ENCODE peak calls at places on chromosome 20, in eight cellular contexts. One of them, this sample, is unnamed.
A peak's percentile ranks its signal among the peaks of the same experiment; 100 is the strongest.

GRCh38 chr20:10476319-10476724 is 41.2 kb downstream of the SLX4IP start:
- DNase-seq in fibroblast of mammary gland: peak; percentile 16
- DNase-seq in ovary: no peak
- DNase-seq in fibroblast of villous mesenchyme: no peak
- DNase-seq in PC-3: peak; percentile 80
- DNase-seq in esophagus squamous epithelium: no peak
- DNase-seq in stomach: no peak
- DNase-seq in pancreas: no peak
- DNase-seq in this sample: peak; percentile 63

GRCh38 chr20:62707981-62708521 is 585 bp upstream of the NTSR1 start:
- DNase-seq in fibroblast of mammary gland: no peak
- DNase-seq in ovary: no peak
- DNase-seq in fibroblast of villous mesenchyme: no peak
- DNase-seq in PC-3: peak; percentile 56
- DNase-seq in esophagus squamous epithelium: no peak
- DNase-seq in stomach: no peak
- DNase-seq in pancreas: no peak
- DNase-seq in this sample: no peak

GRCh38 chr20:48951646-48952045 is 30.1 kb downstream of the ARFGEF2 start:
- DNase-seq in fibroblast of mammary gland: no peak
- DNase-seq in ovary: no peak
- DNase-seq in fibroblast of villous mesenchyme: no peak
- DNase-seq in PC-3: no peak
- DNase-seq in esophagus squamous epithelium: no peak
- DNase-seq in stomach: no peak
- DNase-seq in pancreas: no peak
- DNase-seq in this sample: no peak

GRCh38 chr20:49288250-49288751 is 10.4 kb upstream of the ZNFX1 start:
- DNase-seq in fibroblast of mammary gland: no peak
- DNase-seq in ovary: no peak
- DNase-seq in fibroblast of villous mesenchyme: no peak
- DNase-seq in PC-3: no peak
- DNase-seq in esophagus squamous epithelium: no peak
- DNase-seq in stomach: no peak
- DNase-seq in pancreas: no peak
- DNase-seq in this sample: no peak

GRCh38 chr20:22684072-22684762 is 99.8 kb upstream of the FOXA2 start:
- DNase-seq in fibroblast of mammary gland: peak; percentile 68
- DNase-seq in ovary: peak; percentile 28
- DNase-seq in fibroblast of villous mesenchyme: peak; percentile 75
- DNase-seq in PC-3: peak; percentile 90
- DNase-seq in esophagus squamous epithelium: no peak
- DNase-seq in stomach: peak; percentile 78
- DNase-seq in pancreas: peak; percentile 43
- DNase-seq in this sample: peak; percentile 84

GRCh38 chr20:62784497-62784896 is 11.8 kb upstream of the MRGBP start:
- DNase-seq in fibroblast of mammary gland: no peak
- DNase-seq in ovary: no peak
- DNase-seq in fibroblast of villous mesenchyme: no peak
- DNase-seq in PC-3: no peak
- DNase-seq in esophagus squamous epithelium: no peak
- DNase-seq in stomach: no peak
- DNase-seq in pancreas: no peak
- DNase-seq in this sample: no peak

GRCh38 chr20:35615667-35616464 is at the start of gene SPAG4:
- DNase-seq in fibroblast of mammary gland: peak; percentile 76
- DNase-seq in ovary: peak; percentile 99
- DNase-seq in fibroblast of villous mesenchyme: peak; percentile 99
- DNase-seq in PC-3: peak; percentile 100
- DNase-seq in esophagus squamous epithelium: peak; percentile 97
- DNase-seq in stomach: peak; percentile 100
- DNase-seq in pancreas: peak; percentile 99
- DNase-seq in this sample: no peak

GRCh38 chr20:11221046-11221445 is 547.2 kb upstream of the JAG1 start:
- DNase-seq in fibroblast of mammary gland: no peak
- DNase-seq in ovary: no peak
- DNase-seq in fibroblast of villous mesenchyme: no peak
- DNase-seq in PC-3: no peak
- DNase-seq in esophagus squamous epithelium: no peak
- DNase-seq in stomach: no peak
- DNase-seq in pancreas: no peak
- DNase-seq in this sample: no peak

GRCh38 chr20:50670126-50670862 is 21.0 kb downstream of the RIPOR3 start:
- DNase-seq in fibroblast of mammary gland: no peak
- DNase-seq in ovary: no peak
- DNase-seq in fibroblast of villous mesenchyme: no peak
- DNase-seq in PC-3: peak; percentile 98
- DNase-seq in esophagus squamous epithelium: no peak
- DNase-seq in stomach: peak; percentile 72
- DNase-seq in pancreas: no peak
- DNase-seq in this sample: no peak

GRCh38 chr20:6802227-6802626 is 34.7 kb downstream of the BMP2 start:
- DNase-seq in fibroblast of mammary gland: no peak
- DNase-seq in ovary: no peak
- DNase-seq in fibroblast of villous mesenchyme: peak; percentile 40
- DNase-seq in PC-3: no peak
- DNase-seq in esophagus squamous epithelium: no peak
- DNase-seq in stomach: no peak
- DNase-seq in pancreas: no peak
- DNase-seq in this sample: no peak

GRCh38 chr20:34516874-34517542 is 786 bp downstream of the DYNLRB1 start:
- DNase-seq in fibroblast of mammary gland: no peak
- DNase-seq in ovary: no peak
- DNase-seq in fibroblast of villous mesenchyme: peak; percentile 32
- DNase-seq in PC-3: peak; percentile 4
- DNase-seq in esophagus squamous epithelium: no peak
- DNase-seq in stomach: no peak
- DNase-seq in pancreas: no peak
- DNase-seq in this sample: no peak

GRCh38 chr20:1652960-1653359 is 4.6 kb downstream of the SIRPG start:
- DNase-seq in fibroblast of mammary gland: no peak
- DNase-seq in ovary: no peak
- DNase-seq in fibroblast of villous mesenchyme: no peak
- DNase-seq in PC-3: no peak
- DNase-seq in esophagus squamous epithelium: no peak
- DNase-seq in stomach: no peak
- DNase-seq in pancreas: no peak
- DNase-seq in this sample: no peak

GRCh38 chr20:49570828-49571552 is 3.1 kb upstream of the PTGIS start:
- DNase-seq in fibroblast of mammary gland: peak; percentile 62
- DNase-seq in ovary: no peak
- DNase-seq in fibroblast of villous mesenchyme: peak; percentile 59
- DNase-seq in PC-3: peak; percentile 48
- DNase-seq in esophagus squamous epithelium: no peak
- DNase-seq in stomach: no peak
- DNase-seq in pancreas: peak; percentile 4
- DNase-seq in this sample: peak; percentile 46

GRCh38 chr20:63519765-63520593 is 586 bp upstream of the PPDPF start:
- DNase-seq in fibroblast of mammary gland: no peak
- DNase-seq in ovary: peak; percentile 81
- DNase-seq in fibroblast of villous mesenchyme: peak; percentile 23
- DNase-seq in PC-3: peak; percentile 51
- DNase-seq in esophagus squamous epithelium: no peak
- DNase-seq in stomach: no peak
- DNase-seq in pancreas: peak; percentile 74
- DNase-seq in this sample: no peak

GRCh38 chr20:26208296-26209091 is 511.8 kb upstream of the ZNF337 start:
- DNase-seq in fibroblast of mammary gland: no peak
- DNase-seq in ovary: no peak
- DNase-seq in fibroblast of villous mesenchyme: peak; percentile 0
- DNase-seq in PC-3: no peak
- DNase-seq in esophagus squamous epithelium: no peak
- DNase-seq in stomach: no peak
- DNase-seq in pancreas: no peak
- DNase-seq in this sample: no peak

GRCh38 chr20:40717343-40717865 is 28.4 kb upstream of the MAFB start:
- DNase-seq in fibroblast of mammary gland: no peak
- DNase-seq in ovary: no peak
- DNase-seq in fibroblast of villous mesenchyme: no peak
- DNase-seq in PC-3: no peak
- DNase-seq in esophagus squamous epithelium: no peak
- DNase-seq in stomach: no peak
- DNase-seq in pancreas: no peak
- DNase-seq in this sample: no peak

DNA sequence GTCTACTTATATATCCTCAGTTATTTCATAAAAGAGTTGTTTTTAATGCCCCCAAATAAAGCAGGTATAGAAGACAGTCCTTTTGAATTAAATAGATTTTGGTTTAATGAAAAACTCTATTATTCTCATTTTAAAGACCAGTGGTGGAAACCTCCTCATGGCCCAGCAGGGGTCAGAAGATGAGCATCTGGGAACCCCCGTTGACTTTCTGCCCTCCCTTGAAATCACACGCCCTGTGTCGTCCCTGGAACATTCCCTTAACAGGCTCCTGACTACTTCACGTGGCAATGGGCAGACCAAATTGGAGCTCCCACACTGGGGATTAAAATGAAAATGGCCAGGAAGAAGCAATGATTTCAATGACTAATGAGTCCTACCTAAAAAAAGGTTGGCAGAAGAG is 220.9 kb downstream of the KIF16B start:
- DNase-seq in fibroblast of mammary gland: no peak
- DNase-seq in ovary: no peak
- DNase-seq in fibroblast of villous mesenchyme: no peak
- DNase-seq in PC-3: no peak
- DNase-seq in esophagus squamous epithelium: no peak
- DNase-seq in stomach: no peak
- DNase-seq in pancreas: no peak
- DNase-seq in this sample: no peak
- TF ChIP-seq CTCF in fibroblast of mammary gland: no peak
- TF ChIP-seq CTCF in ovary: no peak
- TF ChIP-seq CTCF in fibroblast of villous mesenchyme: no peak
- TF ChIP-seq CTCF in PC-3: peak; percentile 22
- TF ChIP-seq CTCF in esophagus squamous epithelium: no peak
- TF ChIP-seq CTCF in stomach: no peak
- TF ChIP-seq CTCF in pancreas: no peak
- TF ChIP-seq CTCF in this sample: no peak

DNA sequence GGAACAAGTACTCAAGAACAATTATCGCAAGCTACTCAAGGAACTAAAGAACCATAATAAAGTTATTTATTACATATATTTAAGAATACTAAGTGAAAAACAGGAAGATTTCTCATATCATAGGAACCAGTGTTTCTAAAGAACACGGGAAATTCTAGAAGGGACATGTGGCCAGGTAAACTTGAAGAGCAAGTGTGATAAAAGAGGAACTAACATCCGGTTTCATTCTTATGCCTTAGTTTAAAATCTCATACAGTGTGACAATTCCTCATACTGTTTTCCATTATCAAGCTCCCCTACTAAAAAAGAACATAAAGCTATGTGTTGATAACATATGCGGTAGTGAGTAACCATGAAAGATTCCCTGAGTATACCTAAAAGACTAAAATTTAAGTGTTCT is 163.5 kb upstream of the SHLD1 start:
- DNase-seq in fibroblast of mammary gland: no peak
- DNase-seq in ovary: no peak
- DNase-seq in fibroblast of villous mesenchyme: no peak
- DNase-seq in PC-3: no peak
- DNase-seq in esophagus squamous epithelium: no peak
- DNase-seq in stomach: no peak
- DNase-seq in pancreas: no peak
- DNase-seq in this sample: no peak
- H3K4me3 ChIP-seq in fibroblast of mammary gland: no peak overlapping the region
- H3K4me3 ChIP-seq in ovary: no peak overlapping the region
- H3K4me3 ChIP-seq in fibroblast of villous mesenchyme: no peak overlapping the region
- H3K4me3 ChIP-seq in PC-3: no peak overlapping the region
- H3K4me3 ChIP-seq in esophagus squamous epithelium: no peak overlapping the region
- H3K4me3 ChIP-seq in stomach: no peak overlapping the region
- H3K4me3 ChIP-seq in pancreas: no peak overlapping the region
- H3K4me3 ChIP-seq in this sample: no peak overlapping the region

GRCh38 chr20:235891-236290 is 8.8 kb downstream of the DEFB129 start:
- DNase-seq in fibroblast of mammary gland: peak; percentile 7
- DNase-seq in ovary: no peak
- DNase-seq in fibroblast of villous mesenchyme: peak; percentile 14
- DNase-seq in PC-3: peak; percentile 51
- DNase-seq in esophagus squamous epithelium: no peak
- DNase-seq in stomach: no peak
- DNase-seq in pancreas: no peak
- DNase-seq in this sample: peak; percentile 5
- TF ChIP-seq CTCF in fibroblast of mammary gland: no peak
- TF ChIP-seq CTCF in ovary: no peak
- TF ChIP-seq CTCF in fibroblast of villous mesenchyme: no peak
- TF ChIP-seq CTCF in PC-3: peak; percentile 47
- TF ChIP-seq CTCF in esophagus squamous epithelium: no peak
- TF ChIP-seq CTCF in stomach: no peak
- TF ChIP-seq CTCF in pancreas: no peak
- TF ChIP-seq CTCF in this sample: peak; percentile 13

GRCh38 chr20:53961527-53961926 is 108.9 kb downstream of the BCAS1 start:
- DNase-seq in fibroblast of mammary gland: no peak
- DNase-seq in ovary: no peak
- DNase-seq in fibroblast of villous mesenchyme: peak; percentile 17
- DNase-seq in PC-3: no peak
- DNase-seq in esophagus squamous epithelium: no peak
- DNase-seq in stomach: no peak
- DNase-seq in pancreas: no peak
- DNase-seq in this sample: peak; percentile 43

GRCh38 chr20:53958240-53958639 is 112.2 kb downstream of the BCAS1 start:
- DNase-seq in fibroblast of mammary gland: peak; percentile 60
- DNase-seq in ovary: no peak
- DNase-seq in fibroblast of villous mesenchyme: no peak
- DNase-seq in PC-3: no peak
- DNase-seq in esophagus squamous epithelium: no peak
- DNase-seq in stomach: no peak
- DNase-seq in pancreas: no peak
- DNase-seq in this sample: no peak

GRCh38 chr20:53960586-53961386 is 109.6 kb downstream of the BCAS1 start:
- DNase-seq in fibroblast of mammary gland: peak; percentile 23
- DNase-seq in ovary: no peak
- DNase-seq in fibroblast of villous mesenchyme: peak; percentile 42
- DNase-seq in PC-3: no peak
- DNase-seq in esophagus squamous epithelium: no peak
- DNase-seq in stomach: no peak
- DNase-seq in pancreas: no peak
- DNase-seq in this sample: no peak

GRCh38 chr20:53962388-53962787 is 108.0 kb downstream of the BCAS1 start:
- DNase-seq in fibroblast of mammary gland: no peak
- DNase-seq in ovary: no peak
- DNase-seq in fibroblast of villous mesenchyme: no peak
- DNase-seq in PC-3: no peak
- DNase-seq in esophagus squamous epithelium: no peak
- DNase-seq in stomach: no peak
- DNase-seq in pancreas: no peak
- DNase-seq in this sample: no peak

DNA sequence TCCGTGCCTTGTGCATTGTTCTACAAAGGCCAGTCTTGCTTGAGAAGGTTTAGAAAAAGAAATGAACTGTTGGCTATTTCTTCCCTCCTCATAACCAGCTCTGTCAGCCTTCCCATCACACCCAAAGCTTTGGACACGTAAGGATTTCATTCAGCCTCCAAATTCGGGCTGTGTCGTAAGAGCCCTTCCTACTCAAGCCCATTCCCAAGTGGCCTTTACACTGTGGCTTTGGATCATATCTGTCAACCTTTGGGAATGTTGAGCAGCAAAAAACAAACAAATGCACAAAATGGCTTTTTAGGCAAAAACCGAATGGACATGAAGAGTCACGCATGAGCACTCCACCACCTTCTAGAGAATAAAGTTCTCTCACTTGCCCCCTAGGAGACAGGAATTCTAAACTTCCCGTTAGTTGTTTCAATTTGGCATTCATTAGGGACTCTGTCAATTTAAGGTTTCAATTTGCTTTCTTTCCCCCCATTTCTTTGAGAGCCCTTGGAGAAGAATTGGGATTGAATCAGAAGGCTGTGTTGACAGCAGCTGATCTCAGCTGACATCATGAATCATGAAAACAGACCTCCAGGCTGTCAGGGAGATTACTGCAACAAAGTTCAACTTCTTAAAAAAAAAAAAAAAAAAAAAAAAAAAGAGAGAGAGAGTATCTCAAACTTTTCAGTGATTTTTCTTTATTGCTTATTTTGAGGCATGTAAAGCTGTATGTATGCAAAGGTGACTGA is 110.4 kb downstream of the BCAS1 start:
- DNase-seq in fibroblast of mammary gland: peak; percentile 96
- DNase-seq in ovary: no peak
- DNase-seq in fibroblast of villous mesenchyme: peak; percentile 37
- DNase-seq in PC-3: peak; percentile 27
- DNase-seq in esophagus squamous epithelium: no peak
- DNase-seq in stomach: no peak
- DNase-seq in pancreas: no peak
- DNase-seq in this sample: peak; percentile 57
- H3K4me3 ChIP-seq in fibroblast of mammary gland: no peak overlapping the region
- H3K4me3 ChIP-seq in ovary: no peak overlapping the region
- H3K4me3 ChIP-seq in fibroblast of villous mesenchyme: no peak overlapping the region
- H3K4me3 ChIP-seq in PC-3: no peak overlapping the region
- H3K4me3 ChIP-seq in esophagus squamous epithelium: no peak overlapping the region
- H3K4me3 ChIP-seq in stomach: no peak overlapping the region
- H3K4me3 ChIP-seq in pancreas: no peak overlapping the region
- H3K4me3 ChIP-seq in this sample: no peak overlapping the region

This sample was measured in cardiac fibroblast.